ENCODE peak calls at places on chromosomes 3 and 15, in four cellular contexts. Q is fibroblast of lung; B is CD8-positive, alpha-beta T cell; U is small intestine. F is an unnamed sample.

GRCh38 chr15:92600902-92601301 is 54.7 kb downstream of the FAM174B start:
- DNase-seq in B (no peak), Q (no peak), U (no peak), F (no peak)

GRCh38 chr3:43231276-43232000 is 54.9 kb upstream of the SNRK start:
- DNase-seq in B (no peak), U (no peak), Q (peak; percentile 8), F (no peak)

GRCh38 chr3:120559228-120560061 is 36.7 kb upstream of the NDUFB4 start:
- DNase-seq in U (no peak), B (no peak), Q (peak; percentile 36), F (no peak)

GRCh38 chr15:60536314-60536713 is 57.4 kb upstream of the ICE2 start:
- DNase-seq in Q (no peak), B (no peak), U (no peak), F (no peak)

GRCh38 chr3:62084558-62084957 is 288.8 kb downstream of the FEZF2 start:
- DNase-seq in B (no peak), Q (no peak), U (peak; percentile 1), F (no peak)

GRCh38 chr3:134754768-134755559 is 40.1 kb upstream of the EPHB1 start:
- DNase-seq in U (peak; percentile 41), Q (peak; percentile 24), B (no peak), F (peak; percentile 29)

GRCh38 chr3:100271522-100271921 is 10.7 kb downstream of the TBC1D23 start:
- DNase-seq in B (no peak), U (no peak), Q (no peak), F (no peak)

GRCh38 chr3:129936757-129937156 is 37.8 kb upstream of the TRH start:
- DNase-seq in U (peak; percentile 86), Q (peak; percentile 50), B (no peak), F (no peak)

GRCh38 chr3:148203263-148204010 is 494.3 kb upstream of the AGTR1 start:
- DNase-seq in Q (peak; percentile 47), U (no peak), B (no peak), F (no peak)

GRCh38 chr15:48794697-48795134 is 16.2 kb downstream of the CEP152 start:
- DNase-seq in Q (no peak), B (no peak), U (peak; percentile 65), F (no peak)

GRCh38 chr3:139117883-139118760 is 73.4 kb upstream of the PRR23C start:
- DNase-seq in U (no peak), Q (no peak), B (no peak), F (no peak)

GRCh38 chr3:195873971-195874370 is 34.4 kb downstream of the TNK2 start:
- DNase-seq in Q (no peak), U (peak; percentile 36), B (no peak), F (no peak)

GRCh38 chr3:99126291-99126690 is 224.8 kb upstream of the DCBLD2 start:
- DNase-seq in B (no peak), U (no peak), Q (no peak), F (no peak)

GRCh38 chr3:171388537-171388936 is 71.7 kb downstream of the TNIK start:
- DNase-seq in U (no peak), B (no peak), Q (no peak), F (no peak)

GRCh38 chr3:126343675-126344074 is 13.5 kb downstream of the KLF15 start:
- DNase-seq in Q (no peak), U (no peak), B (no peak), F (no peak)

GRCh38 chr3:76866729-76867461 is 173.0 kb upstream of the ROBO2 start:
- DNase-seq in Q (no peak), U (peak; percentile 32), B (no peak), F (no peak)

GRCh38 chr3:186257866-186258265 is 104.2 kb downstream of the DGKG start:
- DNase-seq in U (no peak), B (no peak), Q (peak; percentile 49), F (no peak)

GRCh38 chr15:60118564-60119080 is 114.5 kb downstream of the FOXB1 start:
- DNase-seq in Q (no peak), U (no peak), B (no peak), F (no peak)

GRCh38 chr15:70508561-70509281 is 254.6 kb downstream of the UACA start:
- DNase-seq in U (no peak), Q (peak; percentile 73), B (no peak), F (no peak)

GRCh38 chr15:95307115-95307514 is 1023.4 kb upstream of the NR2F2 start:
- DNase-seq in B (no peak), Q (no peak), U (no peak), F (no peak)

GRCh38 chr3:11168881-11169805 is 14.8 kb downstream of the HRH1 start:
- DNase-seq in Q (peak; percentile 54), B (no peak), U (no peak), F (no peak)

GRCh38 chr3:79846148-79846933 is 78.5 kb upstream of the ROBO1 start:
- DNase-seq in B (no peak), U (no peak), Q (no peak), F (peak; percentile 52)

GRCh38 chr3:127423856-127424765 is 136.3 kb upstream of the PRR20G start:
- DNase-seq in Q (no peak), B (no peak), U (no peak), F (no peak)
- H3K4me1 ChIP-seq in Q (no peaks in the 10 kb centered on the region), B (no peaks in the 10 kb centered on the region), U (no peaks in the 10 kb centered on the region), F (peaks cover 2% of the 10 kb centered on the region)

DNA sequence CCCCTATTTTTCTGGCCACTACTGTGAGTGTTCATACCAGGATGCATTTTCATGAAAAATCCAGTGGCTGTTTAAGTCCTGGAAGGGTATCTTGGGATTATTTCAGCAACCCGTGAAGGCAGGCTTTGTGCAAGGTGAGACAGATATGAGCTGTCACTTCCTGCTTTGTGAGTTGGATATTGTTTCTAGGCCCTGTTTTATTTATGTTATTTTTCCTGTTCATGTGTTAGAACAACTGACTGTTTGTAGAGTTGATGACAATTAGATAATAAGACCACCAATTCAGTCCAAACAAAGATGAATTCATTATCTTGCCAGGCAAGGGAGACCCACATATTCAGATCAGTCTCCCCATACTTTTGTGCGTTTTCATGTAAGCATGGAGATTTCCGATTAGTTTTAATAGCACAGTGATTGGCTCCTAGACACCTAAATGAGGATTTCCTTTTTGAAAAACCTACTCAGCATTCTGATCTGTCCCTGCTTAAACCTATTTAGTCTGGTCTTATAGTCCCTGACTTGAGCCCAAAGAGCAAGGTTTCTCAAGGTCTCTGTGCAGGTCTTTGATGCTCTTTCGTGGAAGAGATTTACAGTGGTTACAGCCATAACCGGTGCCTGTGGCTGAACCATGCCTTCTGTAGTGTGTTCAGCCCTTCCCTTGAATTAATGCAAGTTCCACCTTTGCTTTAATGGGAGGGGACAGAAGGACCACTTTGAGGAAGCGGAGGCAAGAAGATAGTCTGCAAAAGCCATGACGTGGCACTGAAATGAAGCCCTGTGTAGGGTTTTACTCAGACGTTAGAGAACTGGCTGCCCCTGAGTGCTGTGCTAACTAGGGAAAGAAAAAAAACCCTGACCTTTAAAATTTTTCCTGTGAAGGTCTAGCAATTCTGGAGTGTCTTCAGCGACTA is 42.8 kb downstream of the ZBTB38 start:
- DNase-seq in B (peak; percentile 17), Q (peak; percentile 56), U (no peak), F (no peak)
- H3K4me1 ChIP-seq in B (peaks cover 67% of the 10 kb centered on the region), Q (peaks cover 67% of the 10 kb centered on the region), U (peaks cover 30% of the 10 kb centered on the region), F (no peaks in the 10 kb centered on the region)

DNA sequence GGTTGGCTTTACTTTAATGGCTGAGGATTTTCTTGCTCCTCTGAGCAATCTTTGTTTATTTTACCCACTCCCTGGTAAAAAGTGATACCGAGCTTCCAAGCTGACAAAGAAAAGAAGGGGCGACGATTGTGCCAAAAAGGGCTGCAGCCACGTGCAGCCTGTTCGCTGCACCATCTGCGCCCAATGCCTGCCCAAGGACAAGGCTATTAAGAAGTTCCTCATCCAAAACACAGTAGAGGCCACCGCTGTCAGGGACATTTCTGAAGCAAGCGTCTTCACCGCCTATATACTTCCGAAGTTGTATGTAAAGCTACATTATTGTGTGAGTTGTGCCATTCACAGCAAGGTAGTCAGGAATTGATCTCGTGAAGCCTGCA is 4.4 kb downstream of the ARHGAP31 start:
- DNase-seq in B (no peak), Q (no peak), U (no peak), F (no peak)
- H3K4me1 ChIP-seq in B (peaks cover 14% of the 10 kb centered on the region), Q (peaks cover 7% of the 10 kb centered on the region), U (no peaks in the 10 kb centered on the region), F (peaks cover 4% of the 10 kb centered on the region)

DNA sequence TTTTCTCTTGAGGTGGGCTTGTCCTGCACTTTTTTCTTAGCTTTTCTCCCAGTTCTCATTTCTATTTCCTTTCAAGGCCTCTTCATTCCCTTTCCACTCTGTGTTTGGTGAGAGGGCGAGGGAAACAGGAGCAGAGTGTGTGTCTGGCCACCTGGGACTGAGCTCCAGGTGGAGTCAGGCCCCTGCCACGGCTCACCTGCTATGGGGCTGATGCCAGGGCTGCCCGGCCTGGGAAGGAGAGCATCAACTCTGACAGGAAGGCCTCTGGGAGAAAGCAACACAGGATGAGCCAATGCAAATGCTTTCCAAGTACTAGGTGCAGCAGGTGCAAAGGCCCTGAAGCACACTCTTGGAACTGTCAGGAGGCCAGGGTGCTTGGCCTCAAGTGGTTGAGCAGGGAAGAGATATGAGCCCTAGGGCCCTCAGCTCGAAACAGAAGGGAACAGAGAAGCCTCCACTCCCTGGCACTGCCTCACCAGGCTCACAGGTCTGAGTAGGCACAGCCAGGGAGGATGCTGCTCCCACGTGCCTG is 27.3 kb upstream of the DUSP7 start:
- DNase-seq in Q (no peak), U (no peak), B (no peak), F (no peak)
- H3K4me1 ChIP-seq in Q (peaks cover 10% of the 10 kb centered on the region), U (no peaks in the 10 kb centered on the region), B (peaks cover 22% of the 10 kb centered on the region), F (no peaks in the 10 kb centered on the region)

GRCh38 chr3:50250514-50250913 is 14.5 kb downstream of the GNAI2 start:
- DNase-seq in U (no peak), B (no peak), Q (no peak), F (no peak)
- H3K4me1 ChIP-seq in U (peaks cover 6% of the 10 kb centered on the region), B (peaks cover 58% of the 10 kb centered on the region), Q (peaks cover 49% of the 10 kb centered on the region), F (peaks cover 5% of the 10 kb centered on the region)

GRCh38 chr15:51846066-51846462 is 16.6 kb downstream of the TMOD3 start:
- DNase-seq in B (no peak), U (no peak), Q (no peak), F (no peak)

GRCh38 chr15:51848811-51849210 is 19.4 kb downstream of the TMOD3 start:
- DNase-seq in U (no peak), B (no peak), Q (peak; percentile 37), F (no peak)

GRCh38 chr15:51844747-51845426 is 15.4 kb downstream of the TMOD3 start:
- DNase-seq in B (no peak), Q (no peak), U (no peak), F (no peak)

GRCh38 chr15:51849866-51850265 is 20.4 kb downstream of the TMOD3 start:
- DNase-seq in B (no peak), U (no peak), Q (peak; percentile 73), F (no peak)

DNA sequence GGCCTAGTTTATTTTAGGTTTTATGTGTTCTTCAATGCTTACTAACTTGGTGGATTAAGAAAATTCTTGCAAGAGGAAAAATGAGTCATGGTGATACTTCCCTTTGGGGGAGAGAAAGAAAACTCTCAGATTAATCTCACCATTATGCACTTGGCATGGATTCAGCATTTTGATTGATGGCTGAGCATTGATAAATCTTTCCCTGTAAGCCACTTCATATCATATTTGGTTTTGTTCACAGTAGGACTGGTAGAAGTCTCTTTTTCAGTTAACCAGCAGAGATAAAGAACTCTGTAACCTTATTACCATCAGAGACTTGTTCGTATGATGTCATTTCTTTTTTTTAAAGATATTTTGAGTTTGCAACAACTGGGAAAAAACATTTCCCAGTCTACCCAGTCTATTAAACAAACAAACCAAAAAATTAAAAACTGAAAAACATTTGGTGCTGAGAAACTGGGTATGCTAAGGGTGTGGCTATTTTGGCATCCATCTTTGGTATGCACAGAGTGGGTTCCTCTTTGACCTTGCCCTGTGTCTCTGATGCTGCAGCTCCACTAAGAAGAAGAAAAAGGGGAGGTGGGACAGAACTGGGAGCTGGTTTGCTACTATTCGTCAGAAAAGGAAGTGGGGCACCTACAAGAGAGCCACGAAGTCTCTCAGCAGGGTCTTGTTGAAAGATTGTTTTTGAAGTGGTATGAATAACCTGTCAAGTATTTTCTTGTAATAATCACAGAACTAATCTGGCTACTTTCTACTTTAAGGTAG is 17.2 kb downstream of the TMOD3 start:
- DNase-seq in Q (peak; percentile 66), U (no peak), B (no peak), F (no peak)
- H3K4me1 ChIP-seq in Q (peaks cover 19% of the 10 kb centered on the region), U (peaks cover 39% of the 10 kb centered on the region), B (peaks cover 36% of the 10 kb centered on the region), F (peaks cover 2% of the 10 kb centered on the region)

F was measured in iPS DF 6.9.